ENCODE peak calls at places on chromosomes 4 and X, in six cellular contexts. W is iPS DF 6.9; N is activated T-cell treated with anti-CD3 and anti-CD28 coated beads, Interleukin-2, amount 50 U/mL, for 1 hour; T is fibroblast of mammary gland; P is glomerular endothelial cell; Q is A549. G is an unnamed sample.
A peak's percentile ranks its signal among the peaks of the same experiment; 100 is the strongest.

GRCh38 chrX:67726028-67726427 is 182.2 kb downstream of the AR start:
- DNase-seq in Q (no peak), N (no peak), P (no peak), T (no peak), W (no peak), G (no peak)

GRCh38 chr4:180923476-180923875 is 1319.7 kb upstream of the TENM3 start:
- DNase-seq in W (no peak), Q (no peak), T (peak; percentile 63), P (no peak), N (no peak), G (no peak)

GRCh38 chr4:113756005-113756410 is 5.5 kb downstream of the CAMK2D start:
- DNase-seq in N (no peak), P (peak; percentile 47), Q (no peak), T (peak; percentile 76), W (no peak), G (no peak)

GRCh38 chrX:11968470-11968869 is 169.8 kb upstream of the FRMPD4 start:
- DNase-seq in P (no peak), N (no peak), W (no peak), T (no peak), Q (peak; percentile 93), G (no peak)

GRCh38 chr4:84503495-84504437 is 4.7 kb upstream of the NKX6-1 start:
- DNase-seq in P (peak; percentile 45), W (no peak), T (peak; percentile 76), N (no peak), Q (peak; percentile 66), G (peak; percentile 86)

GRCh38 chr4:160233141-160233540 is 1130.3 kb downstream of the RAPGEF2 start:
- DNase-seq in T (no peak), P (no peak), N (no peak), Q (no peak), W (no peak), G (no peak)

GRCh38 chr4:113541933-113542332 is 219.6 kb downstream of the CAMK2D start:
- DNase-seq in P (no peak), Q (no peak), W (no peak), N (no peak), T (no peak), G (no peak)

GRCh38 chr4:170391066-170391754 is 301.5 kb upstream of the AADAT start:
- DNase-seq in W (no peak), Q (no peak), T (peak; percentile 97), P (no peak), N (no peak), G (no peak)

GRCh38 chrX:139889760-139890159 is 43.1 kb downstream of the ATP11C start:
- DNase-seq in T (peak; percentile 33), W (no peak), Q (no peak), N (no peak), P (no peak), G (no peak)

G was measured in SK-N-MC.